ENCODE peak calls at places on chromosome 7, in four cellular contexts. One of them, this sample, is unnamed.
A peak's percentile ranks its signal among the peaks of the same experiment; 100 is the strongest.

GRCh38 chr7:150716368-150716767 is at the start of gene GIMAP1:
- DNase-seq in astrocyte: no peak
- DNase-seq in GM23248: no peak
- DNase-seq in mesenchymal stem cell: no peak
- DNase-seq in this sample: no peak

GRCh38 chr7:517848-518629 is 1.6 kb downstream of the PDGFA start:
- DNase-seq in astrocyte: peak; percentile 62
- DNase-seq in mesenchymal stem cell: peak; percentile 77
- DNase-seq in GM23248: peak; percentile 73
- DNase-seq in this sample: peak; percentile 45

GRCh38 chr7:82413237-82413636 is 30.3 kb downstream of the CACNA2D1 start:
- DNase-seq in mesenchymal stem cell: no peak
- DNase-seq in astrocyte: peak; percentile 55
- DNase-seq in GM23248: peak; percentile 21
- DNase-seq in this sample: no peak

GRCh38 chr7:78099715-78100477 is 301.3 kb downstream of the PHTF2 start:
- DNase-seq in GM23248: peak; percentile 72
- DNase-seq in mesenchymal stem cell: peak; percentile 74
- DNase-seq in astrocyte: peak; percentile 96
- DNase-seq in this sample: no peak

GRCh38 chr7:22667562-22668239 is 59.3 kb upstream of the IL6 start:
- DNase-seq in mesenchymal stem cell: peak; percentile 67
- DNase-seq in astrocyte: peak; percentile 84
- DNase-seq in GM23248: peak; percentile 82
- DNase-seq in this sample: peak; percentile 87

GRCh38 chr7:135204271-135204872 is 7.0 kb downstream of the WDR91 start:
- DNase-seq in astrocyte: peak; percentile 87
- DNase-seq in GM23248: no peak
- DNase-seq in mesenchymal stem cell: peak; percentile 11
- DNase-seq in this sample: no peak

GRCh38 chr7:155533120-155533826 is 13.1 kb downstream of the CNPY1 start:
- DNase-seq in mesenchymal stem cell: no peak
- DNase-seq in astrocyte: no peak
- DNase-seq in GM23248: peak; percentile 25
- DNase-seq in this sample: no peak

GRCh38 chr7:71740196-71740560 is 608.2 kb downstream of the GALNT17 start:
- DNase-seq in mesenchymal stem cell: no peak
- DNase-seq in GM23248: no peak
- DNase-seq in astrocyte: no peak
- DNase-seq in this sample: no peak

DNA sequence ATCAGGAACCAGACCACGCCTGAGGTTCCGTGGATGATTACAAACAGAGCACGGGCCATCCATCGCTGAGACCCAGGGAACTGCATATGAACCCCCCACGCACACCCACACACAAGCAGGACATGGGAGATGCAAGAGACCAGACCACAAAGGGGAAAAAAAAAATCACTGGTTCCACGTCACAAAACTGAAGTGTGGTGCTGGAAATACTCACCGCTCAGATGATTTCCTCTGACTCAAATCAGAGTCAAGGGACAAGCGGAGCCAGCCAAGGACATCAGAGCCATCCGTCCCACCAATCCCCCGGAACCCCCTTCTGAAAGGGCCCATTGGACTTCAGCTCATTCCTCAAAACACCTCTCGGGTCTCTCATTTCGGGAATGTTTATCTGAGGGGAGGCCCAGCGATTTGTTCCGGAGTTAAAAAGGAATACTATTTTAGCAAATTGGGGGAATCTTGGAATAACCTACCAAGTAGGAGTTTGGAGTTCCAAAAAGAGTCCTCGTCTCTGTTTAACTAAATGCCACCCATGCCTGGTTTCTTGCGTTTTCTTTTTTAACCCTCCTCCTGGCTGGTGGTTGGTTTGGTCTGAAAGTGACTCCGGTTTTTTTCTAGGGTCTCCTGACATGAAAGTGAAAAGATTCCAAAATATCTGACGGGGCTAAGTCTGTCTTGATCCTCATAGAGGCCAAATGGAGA is 15.0 kb downstream of the SNX8 start:
- DNase-seq in astrocyte: peak; percentile 89
- DNase-seq in GM23248: peak; percentile 92
- DNase-seq in mesenchymal stem cell: peak; percentile 47
- DNase-seq in this sample: no peak
- H3K4me2 ChIP-seq in astrocyte: peak overlapping the region; percentile 65
- H3K4me2 ChIP-seq in GM23248: peak overlapping the region; percentile 85
- H3K4me2 ChIP-seq in mesenchymal stem cell: no peak overlapping the region
- H3K4me2 ChIP-seq in this sample: no peak overlapping the region

DNA sequence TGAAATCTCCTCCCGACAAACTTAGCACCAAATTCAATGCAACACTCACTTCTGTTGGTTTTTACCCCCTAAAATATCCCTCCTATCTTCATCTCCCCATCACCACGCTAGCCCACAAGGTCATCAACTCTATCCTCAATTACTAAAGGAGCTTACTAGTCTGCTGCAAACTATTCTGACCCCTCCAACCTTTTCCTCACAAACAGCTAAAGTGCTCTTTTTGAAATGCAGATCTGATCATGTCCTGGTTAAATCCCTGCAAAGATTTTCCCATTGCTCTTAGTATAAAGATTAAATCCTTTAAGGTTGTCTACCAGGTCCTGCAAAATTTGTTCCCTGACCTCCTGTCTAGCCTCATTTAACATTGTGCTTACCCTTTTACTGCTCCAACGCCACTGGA is 8.6 kb downstream of the SGCE start:
- DNase-seq in mesenchymal stem cell: no peak
- DNase-seq in astrocyte: no peak
- DNase-seq in GM23248: no peak
- DNase-seq in this sample: no peak
- H2AFZ ChIP-seq in mesenchymal stem cell: no peak overlapping the region
- H2AFZ ChIP-seq in astrocyte: no peak overlapping the region
- H2AFZ ChIP-seq in GM23248: no peak overlapping the region
- H2AFZ ChIP-seq in this sample: no peak overlapping the region

GRCh38 chr7:106868364-106868763 is 3.3 kb downstream of the PIK3CG start:
- DNase-seq in GM23248: no peak
- DNase-seq in mesenchymal stem cell: no peak
- DNase-seq in astrocyte: no peak
- DNase-seq in this sample: no peak

GRCh38 chr7:106870528-106870927 is 5.4 kb downstream of the PIK3CG start:
- DNase-seq in mesenchymal stem cell: no peak
- DNase-seq in astrocyte: no peak
- DNase-seq in GM23248: no peak
- DNase-seq in this sample: no peak

GRCh38 chr7:106871793-106872571 is 6.9 kb downstream of the PIK3CG start:
- DNase-seq in mesenchymal stem cell: peak; percentile 34
- DNase-seq in astrocyte: no peak
- DNase-seq in GM23248: no peak
- DNase-seq in this sample: no peak

GRCh38 chr7:106870983-106871410 is 5.9 kb downstream of the PIK3CG start:
- DNase-seq in GM23248: peak; percentile 12
- DNase-seq in mesenchymal stem cell: peak; percentile 71
- DNase-seq in astrocyte: peak; percentile 27
- DNase-seq in this sample: no peak

DNA sequence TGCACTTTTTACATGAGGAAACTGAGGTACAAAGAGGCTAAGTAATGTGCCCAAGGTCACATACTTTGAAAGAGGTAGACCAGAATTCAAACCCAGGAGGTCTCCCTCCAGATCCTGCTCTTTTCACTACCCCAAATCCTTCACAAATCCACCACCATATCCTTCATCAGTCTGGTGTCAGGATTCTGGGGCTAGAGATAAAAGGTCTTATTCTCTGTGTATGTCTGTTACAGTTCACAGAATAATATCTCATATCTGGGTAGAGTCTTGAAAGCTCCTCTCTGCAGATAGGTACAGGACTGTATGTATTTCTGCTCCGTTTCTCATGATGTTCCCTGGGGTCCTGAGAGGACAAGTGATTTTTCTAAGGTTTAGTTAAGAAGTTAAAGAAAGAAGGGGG is 4.9 kb downstream of the PIK3CG start:
- DNase-seq in astrocyte: no peak
- DNase-seq in mesenchymal stem cell: no peak
- DNase-seq in GM23248: no peak
- DNase-seq in this sample: no peak
- H3K4me1 ChIP-seq in astrocyte: no peaks in the 10 kb centered on the region
- H3K4me1 ChIP-seq in mesenchymal stem cell: no peaks in the 10 kb centered on the region
- H3K4me1 ChIP-seq in GM23248: no peaks in the 10 kb centered on the region
- H3K4me1 ChIP-seq in this sample: no peaks in the 10 kb centered on the region

DNA sequence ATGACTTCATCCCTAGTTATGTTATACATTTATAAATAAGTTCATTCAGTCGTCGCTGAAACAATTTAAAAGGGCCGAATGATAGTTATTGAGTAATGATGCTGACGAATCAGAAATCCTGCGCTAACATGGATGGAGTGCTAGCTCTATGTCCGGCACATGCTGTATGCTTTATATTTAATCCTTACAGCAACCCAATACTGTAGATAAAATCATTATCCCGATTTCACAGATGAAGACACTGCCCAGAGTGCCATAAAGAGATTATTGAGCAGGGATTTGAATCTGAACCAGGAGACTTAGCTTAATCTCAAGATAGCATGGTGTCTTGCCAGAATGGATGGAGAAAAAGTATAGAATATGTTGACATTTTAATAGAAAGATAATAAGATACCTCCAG is 1.1 kb upstream of the ICA1 start:
- DNase-seq in mesenchymal stem cell: no peak
- DNase-seq in GM23248: no peak
- DNase-seq in astrocyte: no peak
- DNase-seq in this sample: no peak
- H3K4me2 ChIP-seq in mesenchymal stem cell: no peak overlapping the region
- H3K4me2 ChIP-seq in GM23248: no peak overlapping the region
- H3K4me2 ChIP-seq in astrocyte: no peak overlapping the region
- H3K4me2 ChIP-seq in this sample: peak overlapping the region; percentile 89

GRCh38 chr7:12970626-12971025 is 283.2 kb downstream of the ARL4A start:
- DNase-seq in astrocyte: no peak
- DNase-seq in GM23248: no peak
- DNase-seq in mesenchymal stem cell: no peak
- DNase-seq in this sample: no peak
- H2AFZ ChIP-seq in astrocyte: peak overlapping the region; percentile 9
- H2AFZ ChIP-seq in GM23248: no peak overlapping the region
- H2AFZ ChIP-seq in mesenchymal stem cell: no peak overlapping the region
- H2AFZ ChIP-seq in this sample: no peak overlapping the region

GRCh38 chr7:87218941-87219544 is 489 bp downstream of the TMEM243 start:
- DNase-seq in GM23248: peak; percentile 78
- DNase-seq in mesenchymal stem cell: peak; percentile 61
- DNase-seq in astrocyte: peak; percentile 27
- DNase-seq in this sample: peak; percentile 39

GRCh38 chr7:87216701-87217508 is 2.6 kb downstream of the TMEM243 start:
- DNase-seq in astrocyte: no peak
- DNase-seq in mesenchymal stem cell: no peak
- DNase-seq in GM23248: peak; percentile 31
- DNase-seq in this sample: no peak

GRCh38 chr7:87220026-87220733 is 648 bp upstream of the TMEM243 start:
- DNase-seq in mesenchymal stem cell: peak; percentile 86
- DNase-seq in astrocyte: peak; percentile 63
- DNase-seq in GM23248: peak; percentile 93
- DNase-seq in this sample: peak; percentile 62

GRCh38 chr7:87219545-87220025 is at the start of gene TMEM243:
- DNase-seq in astrocyte: peak; percentile 65
- DNase-seq in GM23248: peak; percentile 89
- DNase-seq in mesenchymal stem cell: peak; percentile 84
- DNase-seq in this sample: peak; percentile 64

GRCh38 chr7:87217983-87218653 is 1.4 kb downstream of the TMEM243 start:
- DNase-seq in mesenchymal stem cell: no peak
- DNase-seq in astrocyte: no peak
- DNase-seq in GM23248: no peak
- DNase-seq in this sample: no peak
- H3K4me1 ChIP-seq in mesenchymal stem cell: peaks cover 15% of the 10 kb centered on the region
- H3K4me1 ChIP-seq in astrocyte: peaks cover 12% of the 10 kb centered on the region
- H3K4me1 ChIP-seq in GM23248: peaks cover 38% of the 10 kb centered on the region
- H3K4me1 ChIP-seq in this sample: peaks cover 20% of the 10 kb centered on the region

DNA sequence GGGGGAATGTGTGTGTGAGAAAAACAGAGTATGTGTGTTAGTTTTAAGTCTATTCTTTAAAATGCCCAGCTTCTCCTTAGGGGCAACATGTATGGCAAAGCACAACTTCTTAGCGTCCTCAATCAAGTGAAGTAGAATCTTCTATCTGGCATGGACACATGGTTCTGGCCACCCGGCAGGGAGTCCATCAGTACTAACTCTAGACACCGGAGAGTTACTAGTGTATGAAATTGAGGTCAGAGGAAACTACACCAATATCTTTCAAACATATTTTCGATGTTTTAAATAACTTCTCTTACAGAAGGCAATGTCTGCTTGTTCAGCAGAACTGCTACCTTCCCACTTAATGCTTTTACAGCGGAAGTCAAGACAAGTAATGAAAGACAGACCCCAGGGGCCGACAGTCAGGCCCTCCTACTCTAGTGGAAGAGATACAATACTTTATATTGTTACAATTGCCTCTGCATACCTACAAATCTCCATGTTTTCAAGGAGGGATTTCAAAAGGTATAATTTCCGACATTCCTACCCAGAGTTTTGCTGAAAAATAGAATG is 89.8 kb downstream of the RNF216 start:
- DNase-seq in mesenchymal stem cell: peak; percentile 76
- DNase-seq in astrocyte: no peak
- DNase-seq in GM23248: peak; percentile 37
- DNase-seq in this sample: no peak
- H3K4me2 ChIP-seq in mesenchymal stem cell: peak overlapping the region; percentile 25
- H3K4me2 ChIP-seq in astrocyte: peak overlapping the region; percentile 85
- H3K4me2 ChIP-seq in GM23248: peak overlapping the region; percentile 86
- H3K4me2 ChIP-seq in this sample: peak overlapping the region; percentile 81

DNA sequence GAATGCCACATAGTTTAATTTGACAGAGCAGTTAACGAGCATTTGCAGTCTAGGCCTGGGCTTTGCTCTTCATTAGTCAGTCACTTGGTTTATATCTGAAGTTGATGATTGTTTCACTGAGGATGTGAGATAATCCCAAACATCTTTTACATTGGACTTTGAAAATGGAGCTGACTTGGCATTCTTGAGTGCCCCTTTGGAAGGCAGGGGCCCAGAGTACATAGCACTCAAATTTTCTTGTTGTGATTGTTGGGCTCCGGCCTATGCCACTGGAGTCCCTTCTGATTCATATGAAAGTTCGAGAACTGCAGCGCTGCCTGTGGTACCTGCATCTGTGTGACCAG is 21.9 kb downstream of the DNAJB6 start:
- DNase-seq in astrocyte: no peak
- DNase-seq in mesenchymal stem cell: no peak
- DNase-seq in GM23248: no peak
- DNase-seq in this sample: no peak
- H2AFZ ChIP-seq in astrocyte: no peak overlapping the region
- H2AFZ ChIP-seq in mesenchymal stem cell: no peak overlapping the region
- H2AFZ ChIP-seq in GM23248: no peak overlapping the region
- H2AFZ ChIP-seq in this sample: no peak overlapping the region